ENCODE peak calls at places on chromosome X, in ten cellular contexts. Y, F, H, N, Q, V, L, C, I and O are unnamed samples.

GRCh38 chrX:71650333-71650969 is 16.9 kb upstream of the LOC101059915 start:
- DNase-seq in Y (no peak), F (no peak), H (no peak), N (no peak), Q (no peak), V (no peak), L (peak; percentile 5), C (no peak), I (no peak), O (no peak)

GRCh38 chrX:70042399-70043371 is 7.1 kb downstream of the AWAT2 start:
- DNase-seq in Y (no peak), F (no peak), H (no peak), N (no peak), Q (no peak), V (peak; percentile 63), L (no peak), C (peak; percentile 20), I (no peak), O (no peak)

GRCh38 chrX:80667967-80668366 is 141.7 kb downstream of the BRWD3 start:
- DNase-seq in Y (no peak), F (no peak), H (no peak), N (no peak), Q (no peak), V (no peak), L (no peak), C (no peak), I (no peak), O (no peak)

GRCh38 chrX:73977542-73978169 is 326.3 kb upstream of the ZCCHC13 start:
- DNase-seq in Y (no peak), F (no peak), H (no peak), N (no peak), Q (peak; percentile 7), V (no peak), L (no peak), C (no peak), I (no peak), O (no peak)

GRCh38 chrX:63513825-63514574 is 162.9 kb upstream of the SPIN4 start:
- DNase-seq in Y (peak; percentile 36), F (peak; percentile 20), H (no peak), N (peak; percentile 18), Q (peak; percentile 81), V (no peak), L (no peak), C (peak; percentile 78), I (peak; percentile 52), O (no peak)

GRCh38 chrX:94204524-94204923 is 530.5 kb downstream of the FAM133A start:
- DNase-seq in Y (no peak), F (no peak), H (no peak), N (no peak), Q (no peak), V (no peak), L (no peak), C (no peak), I (no peak), O (no peak)

GRCh38 chrX:48487362-48487785 is 11.4 kb downstream of the FTSJ1 start:
- DNase-seq in Y (peak; percentile 93), F (no peak), H (no peak), N (no peak), Q (peak; percentile 99), V (peak; percentile 86), L (no peak), C (peak; percentile 97), I (peak; percentile 86), O (no peak)

GRCh38 chrX:150544835-150545790 is 23.3 kb upstream of the MTM1 start:
- DNase-seq in Y (no peak), F (no peak), H (no peak), N (no peak), Q (no peak), V (no peak), L (no peak), C (no peak), I (no peak), O (no peak)

GRCh38 chrX:71619193-71619592 is 882 bp upstream of the CXCR3 start:
- DNase-seq in Y (no peak), F (no peak), H (no peak), N (no peak), Q (peak; percentile 25), V (no peak), L (no peak), C (no peak), I (no peak), O (no peak)

GRCh38 chrX:73126240-73126639 is 46.9 kb upstream of the PABPC1L2A start:
- DNase-seq in Y (no peak), F (no peak), H (no peak), N (no peak), Q (no peak), V (no peak), L (no peak), C (no peak), I (no peak), O (no peak)

GRCh38 chrX:131739823-131740222 is 195.9 kb downstream of the OR13H1 start:
- DNase-seq in Y (no peak), F (no peak), H (no peak), N (no peak), Q (no peak), V (peak; percentile 36), L (no peak), C (no peak), I (no peak), O (no peak)

GRCh38 chrX:131745942-131746489 is 202.1 kb downstream of the OR13H1 start:
- DNase-seq in Y (no peak), F (no peak), H (no peak), N (no peak), Q (no peak), V (no peak), L (no peak), C (no peak), I (no peak), O (no peak)

GRCh38 chrX:131746491-131746968 is 202.7 kb downstream of the OR13H1 start:
- DNase-seq in Y (peak; percentile 95), F (no peak), H (no peak), N (no peak), Q (peak; percentile 57), V (peak; percentile 83), L (no peak), C (peak; percentile 67), I (no peak), O (no peak)

GRCh38 chrX:131741103-131741581 is 197.3 kb downstream of the OR13H1 start:
- DNase-seq in Y (no peak), F (no peak), H (no peak), N (no peak), Q (peak; percentile 44), V (peak; percentile 68), L (no peak), C (peak; percentile 48), I (no peak), O (no peak)
- TF ChIP-seq CTCF in Y (no peak), F (no peak), H (no peak), N (peak; percentile 29), Q (no peak), V (no peak), L (no peak), C (peak; percentile 49), I (no peak), O (no peak)

GRCh38 chrX:107324493-107325310 is 118.3 kb downstream of the DNAAF6 start:
- DNase-seq in Y (peak; percentile 12), F (peak; percentile 17), H (peak; percentile 49), N (no peak), Q (peak; percentile 12), V (no peak), L (peak; percentile 1), C (peak; percentile 7), I (no peak), O (no peak)
- TF ChIP-seq CTCF in Y (no peak), F (no peak), H (no peak), N (no peak), Q (no peak), V (peak; percentile 8), L (no peak), C (peak; percentile 53), I (no peak), O (no peak)

GRCh38 chrX:97806238-97806637 is 922.5 kb downstream of the RPA4 start:
- DNase-seq in Y (no peak), F (no peak), H (no peak), N (no peak), Q (peak; percentile 61), V (no peak), L (no peak), C (no peak), I (no peak), O (no peak)
- TF ChIP-seq CTCF in Y (no peak), F (no peak), H (no peak), N (no peak), Q (no peak), V (no peak), L (no peak), C (no peak), I (no peak), O (no peak)

DNA sequence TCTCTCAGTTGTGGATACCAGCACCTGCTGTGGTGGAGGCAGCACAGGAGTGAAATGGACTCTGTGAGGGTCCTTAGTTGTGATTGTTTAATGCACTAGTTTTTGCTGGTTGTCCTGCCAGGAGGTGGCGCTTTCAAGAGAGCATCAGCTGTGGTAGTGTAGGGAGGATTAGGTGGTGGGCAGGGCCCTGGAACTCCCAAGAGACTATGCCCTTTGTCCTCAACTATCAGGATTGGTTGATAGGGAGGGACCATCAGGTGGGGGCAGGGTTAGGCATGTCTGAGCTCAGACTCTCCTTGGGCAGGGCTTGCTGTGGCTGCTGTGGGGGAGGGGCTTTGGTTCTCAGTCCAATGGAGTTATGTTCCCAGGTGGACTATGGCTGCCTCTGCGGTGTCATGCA is 121.9 kb downstream of the RRAGB start:
- DNase-seq in Y (no peak), F (no peak), H (no peak), N (no peak), Q (no peak), V (no peak), L (no peak), C (no peak), I (no peak), O (no peak)
- TF ChIP-seq CTCF in Y (no peak), F (no peak), H (no peak), N (no peak), Q (no peak), V (no peak), L (no peak), C (no peak), I (no peak), O (no peak)

DNA sequence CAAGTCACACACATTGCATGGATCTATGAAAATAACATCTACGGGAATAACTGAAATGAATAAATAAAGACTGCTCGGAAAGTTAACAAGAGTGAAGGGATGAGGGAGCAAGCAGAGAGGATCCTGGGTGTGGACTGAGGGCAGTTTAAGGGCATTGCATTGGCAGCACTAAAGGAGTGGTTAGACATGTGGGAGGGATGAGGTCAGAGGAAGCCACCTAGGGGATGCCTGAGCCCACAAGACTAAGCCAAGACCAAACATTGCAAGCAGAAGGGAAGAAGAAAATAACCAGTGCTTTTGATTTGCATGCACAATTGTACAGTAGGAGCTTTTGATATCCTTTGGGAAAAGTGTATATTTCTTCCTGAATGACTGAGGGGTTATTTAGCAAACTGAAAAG is 106.1 kb downstream of the MSL3 start:
- DNase-seq in Y (no peak), F (no peak), H (no peak), N (no peak), Q (no peak), V (no peak), L (no peak), C (no peak), I (no peak), O (no peak)
- TF ChIP-seq CTCF in Y (no peak), F (no peak), H (no peak), N (no peak), Q (no peak), V (no peak), L (no peak), C (no peak), I (no peak), O (no peak)